ENCODE peak calls at places on chromosomes 5 and 9, in eight cellular contexts. One of them, this sample, is unnamed.

GRCh38 chr9:17082343-17082742 is 52.5 kb upstream of the CNTLN start:
- DNase-seq in WTC11: peak; percentile 60
- DNase-seq in Calu3: no peak
- DNase-seq in RWPE1: no peak
- DNase-seq in GM13976: no peak
- DNase-seq in breast epithelium: no peak
- DNase-seq in fibroblast of mammary gland: peak; percentile 45
- DNase-seq in stomach: no peak
- DNase-seq in this sample: no peak

GRCh38 chr5:172868436-172868923 is 34.4 kb downstream of the ERGIC1 start:
- DNase-seq in RWPE1: peak; percentile 83
- DNase-seq in WTC11: no peak
- DNase-seq in Calu3: no peak
- DNase-seq in breast epithelium: no peak
- DNase-seq in stomach: no peak
- DNase-seq in GM13976: no peak
- DNase-seq in fibroblast of mammary gland: peak; percentile 94
- DNase-seq in this sample: no peak

GRCh38 chr5:172902497-172903472 is 56.4 kb upstream of the RPL26L1 start:
- DNase-seq in RWPE1: peak; percentile 45
- DNase-seq in Calu3: peak; percentile 80
- DNase-seq in GM13976: no peak
- DNase-seq in fibroblast of mammary gland: peak; percentile 92
- DNase-seq in breast epithelium: no peak
- DNase-seq in WTC11: peak; percentile 64
- DNase-seq in stomach: peak; percentile 76
- DNase-seq in this sample: no peak

GRCh38 chr5:66757219-66757833 is 161.1 kb downstream of the MAST4 start:
- DNase-seq in breast epithelium: no peak
- DNase-seq in WTC11: peak; percentile 11
- DNase-seq in stomach: peak; percentile 63
- DNase-seq in fibroblast of mammary gland: peak; percentile 66
- DNase-seq in GM13976: peak; percentile 33
- DNase-seq in RWPE1: peak; percentile 54
- DNase-seq in Calu3: peak; percentile 45
- DNase-seq in this sample: peak; percentile 62

GRCh38 chr9:84711936-84712335 is 42.4 kb downstream of the NTRK2 start:
- DNase-seq in fibroblast of mammary gland: peak; percentile 14
- DNase-seq in stomach: no peak
- DNase-seq in GM13976: no peak
- DNase-seq in RWPE1: peak; percentile 79
- DNase-seq in Calu3: peak; percentile 82
- DNase-seq in WTC11: no peak
- DNase-seq in breast epithelium: peak; percentile 71
- DNase-seq in this sample: no peak

GRCh38 chr5:138408023-138408422 is 30.8 kb upstream of the REEP2 start:
- DNase-seq in WTC11: no peak
- DNase-seq in fibroblast of mammary gland: no peak
- DNase-seq in GM13976: peak; percentile 60
- DNase-seq in stomach: peak; percentile 44
- DNase-seq in RWPE1: no peak
- DNase-seq in Calu3: no peak
- DNase-seq in breast epithelium: no peak
- DNase-seq in this sample: peak; percentile 81

GRCh38 chr5:120306331-120306730 is 157.8 kb upstream of the PRR16 start:
- DNase-seq in breast epithelium: no peak
- DNase-seq in RWPE1: peak; percentile 26
- DNase-seq in stomach: no peak
- DNase-seq in Calu3: no peak
- DNase-seq in GM13976: no peak
- DNase-seq in fibroblast of mammary gland: peak; percentile 75
- DNase-seq in WTC11: no peak
- DNase-seq in this sample: no peak

GRCh38 chr5:138953370-138954256 is 78.5 kb upstream of the LRRTM2 start:
- DNase-seq in RWPE1: peak; percentile 43
- DNase-seq in GM13976: peak; percentile 58
- DNase-seq in Calu3: no peak
- DNase-seq in breast epithelium: no peak
- DNase-seq in stomach: peak; percentile 87
- DNase-seq in fibroblast of mammary gland: peak; percentile 66
- DNase-seq in WTC11: no peak
- DNase-seq in this sample: peak; percentile 33

GRCh38 chr5:115194671-115195070 is 25.0 kb upstream of the TRIM36 start:
- DNase-seq in breast epithelium: no peak
- DNase-seq in RWPE1: no peak
- DNase-seq in Calu3: no peak
- DNase-seq in WTC11: no peak
- DNase-seq in fibroblast of mammary gland: peak; percentile 25
- DNase-seq in stomach: peak; percentile 71
- DNase-seq in GM13976: no peak
- DNase-seq in this sample: no peak

GRCh38 chr5:57655228-57655627 is 172.6 kb upstream of the ACTBL2 start:
- DNase-seq in fibroblast of mammary gland: no peak
- DNase-seq in RWPE1: no peak
- DNase-seq in stomach: no peak
- DNase-seq in WTC11: no peak
- DNase-seq in breast epithelium: no peak
- DNase-seq in Calu3: no peak
- DNase-seq in GM13976: no peak
- DNase-seq in this sample: no peak

GRCh38 chr5:96250782-96251181 is 182.3 kb downstream of the PCSK1 start:
- DNase-seq in RWPE1: no peak
- DNase-seq in stomach: no peak
- DNase-seq in fibroblast of mammary gland: no peak
- DNase-seq in breast epithelium: no peak
- DNase-seq in WTC11: no peak
- DNase-seq in GM13976: no peak
- DNase-seq in Calu3: no peak
- DNase-seq in this sample: no peak

GRCh38 chr9:18442629-18443491 is 31.1 kb upstream of the ADAMTSL1 start:
- DNase-seq in WTC11: peak; percentile 78
- DNase-seq in stomach: peak; percentile 77
- DNase-seq in fibroblast of mammary gland: peak; percentile 86
- DNase-seq in breast epithelium: peak; percentile 67
- DNase-seq in GM13976: peak; percentile 57
- DNase-seq in RWPE1: peak; percentile 71
- DNase-seq in Calu3: peak; percentile 66
- DNase-seq in this sample: peak; percentile 68

GRCh38 chr9:95202076-95202681 is 115.3 kb downstream of the FANCC start:
- DNase-seq in RWPE1: no peak
- DNase-seq in breast epithelium: no peak
- DNase-seq in GM13976: no peak
- DNase-seq in Calu3: no peak
- DNase-seq in WTC11: no peak
- DNase-seq in stomach: no peak
- DNase-seq in fibroblast of mammary gland: no peak
- DNase-seq in this sample: no peak

GRCh38 chr5:82534891-82535395 is 256.8 kb upstream of the RPS23 start:
- DNase-seq in fibroblast of mammary gland: no peak
- DNase-seq in stomach: no peak
- DNase-seq in RWPE1: no peak
- DNase-seq in breast epithelium: no peak
- DNase-seq in Calu3: no peak
- DNase-seq in WTC11: no peak
- DNase-seq in GM13976: no peak
- DNase-seq in this sample: no peak

GRCh38 chr5:179339081-179339480 is 6.2 kb downstream of the ADAMTS2 start:
- DNase-seq in Calu3: no peak
- DNase-seq in stomach: no peak
- DNase-seq in GM13976: no peak
- DNase-seq in breast epithelium: no peak
- DNase-seq in fibroblast of mammary gland: no peak
- DNase-seq in WTC11: no peak
- DNase-seq in RWPE1: no peak
- DNase-seq in this sample: no peak

GRCh38 chr9:109477269-109478203 is 20.6 kb downstream of the PTPN3 start:
- DNase-seq in RWPE1: peak; percentile 36
- DNase-seq in fibroblast of mammary gland: no peak
- DNase-seq in stomach: peak; percentile 95
- DNase-seq in WTC11: no peak
- DNase-seq in breast epithelium: no peak
- DNase-seq in Calu3: peak; percentile 94
- DNase-seq in GM13976: peak; percentile 44
- DNase-seq in this sample: no peak

GRCh38 chr5:123817267-123817666 is 305.3 kb downstream of the CSNK1G3 start:
- DNase-seq in WTC11: no peak
- DNase-seq in RWPE1: no peak
- DNase-seq in fibroblast of mammary gland: no peak
- DNase-seq in stomach: no peak
- DNase-seq in Calu3: no peak
- DNase-seq in GM13976: no peak
- DNase-seq in breast epithelium: no peak
- DNase-seq in this sample: no peak

GRCh38 chr5:95857185-95857945 is 34.8 kb upstream of the GLRX start:
- DNase-seq in WTC11: no peak
- DNase-seq in RWPE1: no peak
- DNase-seq in Calu3: no peak
- DNase-seq in stomach: peak; percentile 77
- DNase-seq in GM13976: no peak
- DNase-seq in breast epithelium: peak; percentile 69
- DNase-seq in fibroblast of mammary gland: peak; percentile 97
- DNase-seq in this sample: no peak

GRCh38 chr5:172834570-172835245 is 657 bp downstream of the ERGIC1 start:
- DNase-seq in stomach: no peak
- DNase-seq in fibroblast of mammary gland: no peak
- DNase-seq in RWPE1: no peak
- DNase-seq in WTC11: peak; percentile 51
- DNase-seq in GM13976: no peak
- DNase-seq in Calu3: peak; percentile 25
- DNase-seq in breast epithelium: no peak
- DNase-seq in this sample: peak; percentile 31

GRCh38 chr9:117121331-117121730 is 293.5 kb downstream of the ASTN2 start:
- DNase-seq in WTC11: no peak
- DNase-seq in breast epithelium: no peak
- DNase-seq in stomach: peak; percentile 27
- DNase-seq in GM13976: no peak
- DNase-seq in fibroblast of mammary gland: no peak
- DNase-seq in Calu3: no peak
- DNase-seq in RWPE1: no peak
- DNase-seq in this sample: no peak

GRCh38 chr5:173108914-173109313 is 35.4 kb upstream of the BNIP1 start:
- DNase-seq in WTC11: no peak
- DNase-seq in fibroblast of mammary gland: no peak
- DNase-seq in RWPE1: no peak
- DNase-seq in stomach: no peak
- DNase-seq in breast epithelium: no peak
- DNase-seq in Calu3: no peak
- DNase-seq in GM13976: no peak
- DNase-seq in this sample: no peak

GRCh38 chr9:73204910-73205309 is 53.2 kb downstream of the ANXA1 start:
- DNase-seq in Calu3: no peak
- DNase-seq in fibroblast of mammary gland: no peak
- DNase-seq in stomach: no peak
- DNase-seq in breast epithelium: no peak
- DNase-seq in GM13976: no peak
- DNase-seq in WTC11: no peak
- DNase-seq in RWPE1: no peak
- DNase-seq in this sample: no peak

GRCh38 chr9:31916591-31917223 is 467.7 kb upstream of the ACO1 start:
- DNase-seq in fibroblast of mammary gland: no peak
- DNase-seq in WTC11: peak; percentile 20
- DNase-seq in RWPE1: peak; percentile 5
- DNase-seq in stomach: no peak
- DNase-seq in GM13976: no peak
- DNase-seq in Calu3: no peak
- DNase-seq in breast epithelium: no peak
- DNase-seq in this sample: no peak
- TF ChIP-seq CTCF in fibroblast of mammary gland: no peak
- TF ChIP-seq CTCF in WTC11: no peak
- TF ChIP-seq CTCF in RWPE1: no peak
- TF ChIP-seq CTCF in stomach: no peak
- TF ChIP-seq CTCF in GM13976: no peak
- TF ChIP-seq CTCF in Calu3: no peak
- TF ChIP-seq CTCF in breast epithelium: no peak
- TF ChIP-seq CTCF in this sample: no peak

DNA sequence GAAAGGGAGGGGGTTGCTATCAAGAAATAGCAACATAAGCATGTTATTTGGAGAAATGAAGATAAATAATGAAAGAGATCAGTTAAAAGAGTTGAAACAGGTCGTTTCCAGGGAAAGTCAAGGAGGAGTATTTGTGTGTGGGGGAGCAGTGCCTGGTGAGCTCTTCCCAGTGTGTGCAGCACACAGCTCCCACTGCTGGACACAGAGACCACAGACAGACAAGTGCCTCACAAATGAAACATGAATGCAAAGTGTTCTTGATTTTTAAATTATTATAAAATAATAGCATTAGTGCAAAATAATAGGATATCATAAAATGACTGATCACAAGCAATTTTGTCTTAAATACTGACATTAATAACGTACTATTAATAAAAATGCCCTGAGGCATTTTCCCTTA is 40.8 kb downstream of the LIFR start:
- DNase-seq in RWPE1: peak; percentile 33
- DNase-seq in breast epithelium: no peak
- DNase-seq in Calu3: no peak
- DNase-seq in WTC11: no peak
- DNase-seq in stomach: no peak
- DNase-seq in fibroblast of mammary gland: peak; percentile 49
- DNase-seq in GM13976: no peak
- DNase-seq in this sample: no peak
- TF ChIP-seq CTCF in RWPE1: peak; percentile 14
- TF ChIP-seq CTCF in breast epithelium: peak; percentile 18
- TF ChIP-seq CTCF in Calu3: no peak
- TF ChIP-seq CTCF in WTC11: no peak
- TF ChIP-seq CTCF in stomach: no peak
- TF ChIP-seq CTCF in fibroblast of mammary gland: peak; percentile 59
- TF ChIP-seq CTCF in GM13976: no peak
- TF ChIP-seq CTCF in this sample: no peak

GRCh38 chr9:36897476-36897875 is 136.6 kb downstream of the PAX5 start:
- DNase-seq in breast epithelium: no peak
- DNase-seq in WTC11: no peak
- DNase-seq in stomach: no peak
- DNase-seq in fibroblast of mammary gland: no peak
- DNase-seq in RWPE1: no peak
- DNase-seq in GM13976: no peak
- DNase-seq in Calu3: no peak
- DNase-seq in this sample: no peak
- TF ChIP-seq CTCF in breast epithelium: no peak
- TF ChIP-seq CTCF in WTC11: no peak
- TF ChIP-seq CTCF in stomach: no peak
- TF ChIP-seq CTCF in fibroblast of mammary gland: no peak
- TF ChIP-seq CTCF in RWPE1: no peak
- TF ChIP-seq CTCF in GM13976: no peak
- TF ChIP-seq CTCF in Calu3: no peak
- TF ChIP-seq CTCF in this sample: no peak

DNA sequence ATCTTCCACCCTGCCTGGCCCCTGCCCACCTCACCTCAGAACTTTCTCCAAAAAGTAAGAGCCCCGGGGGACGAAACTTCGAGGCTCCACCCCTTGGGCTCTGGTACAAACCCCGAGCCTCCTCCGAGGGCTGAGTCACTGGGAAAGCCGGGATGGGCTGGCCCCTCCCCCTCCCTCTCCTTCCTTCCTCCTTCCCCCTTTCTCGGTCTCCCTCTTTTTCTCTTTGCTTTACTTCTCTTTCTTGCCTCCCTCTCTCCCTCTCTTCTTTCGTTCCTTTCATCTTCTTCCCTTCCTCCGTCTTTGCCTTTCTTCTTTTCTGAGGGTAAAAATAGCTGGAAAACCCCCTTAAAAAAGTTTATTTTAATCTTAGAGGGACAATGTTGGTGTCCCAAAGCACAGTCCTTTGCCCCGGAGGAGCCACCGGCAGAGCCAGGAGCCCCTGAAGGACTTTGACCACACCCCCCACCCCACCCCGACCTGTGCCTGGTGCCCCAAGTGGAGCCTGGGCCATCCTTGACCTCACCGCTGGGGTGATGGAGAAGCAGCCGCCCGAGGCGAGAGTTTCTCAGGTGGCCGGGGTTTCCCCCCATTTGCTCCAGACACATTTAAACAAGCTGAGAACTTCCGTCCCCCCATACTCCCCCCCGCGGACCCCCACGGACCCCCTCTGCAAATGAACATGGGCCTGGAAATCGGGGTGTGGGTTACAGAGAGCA is 5.7 kb upstream of the NOTCH1 start:
- DNase-seq in RWPE1: peak; percentile 99
- DNase-seq in fibroblast of mammary gland: peak; percentile 78
- DNase-seq in breast epithelium: peak; percentile 76
- DNase-seq in WTC11: peak; percentile 76
- DNase-seq in GM13976: peak; percentile 83
- DNase-seq in stomach: peak; percentile 64
- DNase-seq in Calu3: peak; percentile 46
- DNase-seq in this sample: no peak
- TF ChIP-seq CTCF in RWPE1: no peak
- TF ChIP-seq CTCF in fibroblast of mammary gland: no peak
- TF ChIP-seq CTCF in breast epithelium: no peak
- TF ChIP-seq CTCF in WTC11: no peak
- TF ChIP-seq CTCF in GM13976: no peak
- TF ChIP-seq CTCF in stomach: no peak
- TF ChIP-seq CTCF in Calu3: no peak
- TF ChIP-seq CTCF in this sample: no peak